ENCODE peak calls at places on chromosomes 1 and 21, in eight cellular contexts. U is activated naive CD8-positive, alpha-beta T cell treated with anti-CD3 and anti-CD28 coated beads for 36 hours; A is esophagus squamous epithelium; D is mucosa of gallbladder; G is naive thymus-derived CD4-positive, alpha-beta T cell; W is AG08396; S is SK-N-MC; K is NCI-H1092. M is an unnamed sample.

GRCh38 chr1:226649780-226650179 is 89.3 kb downstream of the ITPKB start:
- DNase-seq in U (no peak), A (no peak), D (no peak), G (peak), W (no peak), S (no peak), K (peak), M (no peak)

GRCh38 chr1:36446261-36446660 is 4.0 kb downstream of the OSCP1 start:
- DNase-seq in U (no peak), A (no peak), D (no peak), G (no peak), W (no peak), S (no peak), K (no peak), M (no peak)

GRCh38 chr1:60916178-60916577 is 166.2 kb upstream of the NFIA start:
- DNase-seq in U (no peak), A (no peak), D (no peak), G (no peak), W (no peak), S (no peak), K (no peak), M (no peak)

GRCh38 chr1:23590058-23590783 is 30.9 kb upstream of the ID3 start:
- DNase-seq in U (peak), A (no peak), D (no peak), G (no peak), W (no peak), S (no peak), K (no peak), M (no peak)

GRCh38 chr21:41247561-41247968 is 69.0 kb upstream of the FAM3B start:
- DNase-seq in U (no peak), A (no peak), D (peak), G (no peak), W (peak), S (no peak), K (peak), M (peak)

GRCh38 chr1:30607723-30608122 is 115.7 kb downstream of the MATN1 start:
- DNase-seq in U (no peak), A (no peak), D (peak), G (no peak), W (no peak), S (no peak), K (no peak), M (no peak)

GRCh38 chr1:116268211-116268610 is 104.8 kb upstream of the ATP1A1 start:
- DNase-seq in U (no peak), A (no peak), D (peak), G (peak), W (no peak), S (no peak), K (no peak), M (no peak)

GRCh38 chr1:76154213-76154956 is 79.8 kb downstream of the ST6GALNAC3 start:
- DNase-seq in U (peak), A (peak), D (peak), G (peak), W (peak), S (peak), K (peak), M (peak)

GRCh38 chr1:47894718-47895393 is 102.3 kb downstream of the TRABD2B start:
- DNase-seq in U (no peak), A (no peak), D (peak), G (no peak), W (no peak), S (no peak), K (no peak), M (no peak)

GRCh38 chr1:50977575-50978143 is 7.6 kb downstream of the CDKN2C start:
- DNase-seq in U (no peak), A (no peak), D (no peak), G (peak), W (peak), S (no peak), K (no peak), M (no peak)

GRCh38 chr1:86648255-86648654 is 56.1 kb upstream of the SH3GLB1 start:
- DNase-seq in U (no peak), A (no peak), D (no peak), G (no peak), W (peak), S (no peak), K (no peak), M (no peak)

GRCh38 chr1:35807614-35808375 is at the start of gene AGO4:
- DNase-seq in U (peak), A (no peak), D (peak), G (peak), W (peak), S (no peak), K (peak), M (no peak)

GRCh38 chr1:45304311-45305081 is 22.2 kb upstream of the HPDL start:
- DNase-seq in U (peak), A (no peak), D (no peak), G (no peak), W (no peak), S (no peak), K (no peak), M (no peak)

GRCh38 chr1:34163792-34164509 is 1.1 kb downstream of the CSMD2 start:
- DNase-seq in U (no peak), A (no peak), D (no peak), G (no peak), W (peak), S (no peak), K (no peak), M (no peak)

GRCh38 chr1:32336963-32337675 is 1.1 kb upstream of the MARCKSL1 start:
- DNase-seq in U (peak), A (no peak), D (no peak), G (no peak), W (peak), S (no peak), K (no peak), M (no peak)

GRCh38 chr1:79667848-79668696 is 661.5 kb upstream of the ADGRL4 start:
- DNase-seq in U (no peak), A (no peak), D (no peak), G (no peak), W (no peak), S (no peak), K (no peak), M (no peak)

GRCh38 chr1:63112155-63112914 is 210.0 kb upstream of the FOXD3 start:
- DNase-seq in U (no peak), A (no peak), D (no peak), G (no peak), W (peak), S (peak), K (no peak), M (no peak)

M was measured in thoracic aorta.